ENCODE peak calls at places on chromosomes 7 and 10, in eight cellular contexts. One of them, this sample, is unnamed.

GRCh38 chr10:74683621-74684114 is 142.7 kb upstream of the KAT6B start:
- DNase-seq in SK-MEL-5: no peak
- DNase-seq in T-helper 1 cell: no peak
- DNase-seq in IMR-90: peak; percentile 10
- DNase-seq in activated CD8-positive, alpha-beta memory T cell treated with anti-CD3 and anti-CD28 coated beads for 24 hours: no peak
- DNase-seq in astrocyte of the spinal cord: no peak
- DNase-seq in HL-60: no peak
- DNase-seq in stimulated activated CD4-positive, alpha-beta T cell treated with anti-CD3 and anti-CD28 coated beads, Interleukin-4, amount 100 ng/mL, for 24 hours: no peak
- DNase-seq in this sample: no peak

GRCh38 chr10:42769653-42770052 is 12.9 kb upstream of the BMS1 start:
- DNase-seq in SK-MEL-5: peak; percentile 45
- DNase-seq in T-helper 1 cell: no peak
- DNase-seq in IMR-90: no peak
- DNase-seq in activated CD8-positive, alpha-beta memory T cell treated with anti-CD3 and anti-CD28 coated beads for 24 hours: no peak
- DNase-seq in astrocyte of the spinal cord: no peak
- DNase-seq in HL-60: no peak
- DNase-seq in stimulated activated CD4-positive, alpha-beta T cell treated with anti-CD3 and anti-CD28 coated beads, Interleukin-4, amount 100 ng/mL, for 24 hours: no peak
- DNase-seq in this sample: no peak

GRCh38 chr10:103145860-103146466 is 47.1 kb downstream of the NT5C2 start:
- DNase-seq in SK-MEL-5: peak; percentile 11
- DNase-seq in T-helper 1 cell: no peak
- DNase-seq in IMR-90: peak; percentile 92
- DNase-seq in activated CD8-positive, alpha-beta memory T cell treated with anti-CD3 and anti-CD28 coated beads for 24 hours: no peak
- DNase-seq in astrocyte of the spinal cord: peak; percentile 83
- DNase-seq in HL-60: no peak
- DNase-seq in stimulated activated CD4-positive, alpha-beta T cell treated with anti-CD3 and anti-CD28 coated beads, Interleukin-4, amount 100 ng/mL, for 24 hours: no peak
- DNase-seq in this sample: peak; percentile 63

GRCh38 chr7:50335230-50335794 is 30.8 kb downstream of the IKZF1 start:
- DNase-seq in SK-MEL-5: no peak
- DNase-seq in T-helper 1 cell: no peak
- DNase-seq in IMR-90: no peak
- DNase-seq in activated CD8-positive, alpha-beta memory T cell treated with anti-CD3 and anti-CD28 coated beads for 24 hours: no peak
- DNase-seq in astrocyte of the spinal cord: no peak
- DNase-seq in HL-60: no peak
- DNase-seq in stimulated activated CD4-positive, alpha-beta T cell treated with anti-CD3 and anti-CD28 coated beads, Interleukin-4, amount 100 ng/mL, for 24 hours: no peak
- DNase-seq in this sample: no peak

GRCh38 chr10:63553031-63553430 is 31.8 kb downstream of the REEP3 start:
- DNase-seq in SK-MEL-5: no peak
- DNase-seq in T-helper 1 cell: no peak
- DNase-seq in IMR-90: peak; percentile 74
- DNase-seq in activated CD8-positive, alpha-beta memory T cell treated with anti-CD3 and anti-CD28 coated beads for 24 hours: no peak
- DNase-seq in astrocyte of the spinal cord: peak; percentile 81
- DNase-seq in HL-60: no peak
- DNase-seq in stimulated activated CD4-positive, alpha-beta T cell treated with anti-CD3 and anti-CD28 coated beads, Interleukin-4, amount 100 ng/mL, for 24 hours: no peak
- DNase-seq in this sample: no peak

GRCh38 chr10:31929260-31929985 is 792 bp upstream of the ARHGAP12 start:
- DNase-seq in SK-MEL-5: peak; percentile 53
- DNase-seq in T-helper 1 cell: peak; percentile 9
- DNase-seq in IMR-90: no peak
- DNase-seq in activated CD8-positive, alpha-beta memory T cell treated with anti-CD3 and anti-CD28 coated beads for 24 hours: peak; percentile 73
- DNase-seq in astrocyte of the spinal cord: peak; percentile 32
- DNase-seq in HL-60: peak; percentile 10
- DNase-seq in stimulated activated CD4-positive, alpha-beta T cell treated with anti-CD3 and anti-CD28 coated beads, Interleukin-4, amount 100 ng/mL, for 24 hours: peak; percentile 8
- DNase-seq in this sample: peak; percentile 38

GRCh38 chr7:6709808-6710207 is 3.1 kb upstream of the ZNF12 start:
- DNase-seq in SK-MEL-5: peak; percentile 25
- DNase-seq in T-helper 1 cell: no peak
- DNase-seq in IMR-90: no peak
- DNase-seq in activated CD8-positive, alpha-beta memory T cell treated with anti-CD3 and anti-CD28 coated beads for 24 hours: peak; percentile 52
- DNase-seq in astrocyte of the spinal cord: no peak
- DNase-seq in HL-60: no peak
- DNase-seq in stimulated activated CD4-positive, alpha-beta T cell treated with anti-CD3 and anti-CD28 coated beads, Interleukin-4, amount 100 ng/mL, for 24 hours: peak; percentile 8
- DNase-seq in this sample: peak; percentile 28

GRCh38 chr7:99267530-99268360 is 4.9 kb upstream of the MYH16 start:
- DNase-seq in SK-MEL-5: peak; percentile 99
- DNase-seq in T-helper 1 cell: no peak
- DNase-seq in IMR-90: peak; percentile 94
- DNase-seq in activated CD8-positive, alpha-beta memory T cell treated with anti-CD3 and anti-CD28 coated beads for 24 hours: no peak
- DNase-seq in astrocyte of the spinal cord: peak; percentile 86
- DNase-seq in HL-60: no peak
- DNase-seq in stimulated activated CD4-positive, alpha-beta T cell treated with anti-CD3 and anti-CD28 coated beads, Interleukin-4, amount 100 ng/mL, for 24 hours: no peak
- DNase-seq in this sample: no peak

GRCh38 chr7:45889367-45890067 is 1.2 kb downstream of the IGFBP1 start:
- DNase-seq in SK-MEL-5: no peak
- DNase-seq in T-helper 1 cell: no peak
- DNase-seq in IMR-90: no peak
- DNase-seq in activated CD8-positive, alpha-beta memory T cell treated with anti-CD3 and anti-CD28 coated beads for 24 hours: no peak
- DNase-seq in astrocyte of the spinal cord: peak; percentile 22
- DNase-seq in HL-60: no peak
- DNase-seq in stimulated activated CD4-positive, alpha-beta T cell treated with anti-CD3 and anti-CD28 coated beads, Interleukin-4, amount 100 ng/mL, for 24 hours: no peak
- DNase-seq in this sample: no peak

GRCh38 chr7:24825931-24826661 is 68.8 kb upstream of the GSDME start:
- DNase-seq in SK-MEL-5: peak; percentile 100
- DNase-seq in T-helper 1 cell: no peak
- DNase-seq in IMR-90: peak; percentile 63
- DNase-seq in activated CD8-positive, alpha-beta memory T cell treated with anti-CD3 and anti-CD28 coated beads for 24 hours: peak; percentile 61
- DNase-seq in astrocyte of the spinal cord: peak; percentile 84
- DNase-seq in HL-60: no peak
- DNase-seq in stimulated activated CD4-positive, alpha-beta T cell treated with anti-CD3 and anti-CD28 coated beads, Interleukin-4, amount 100 ng/mL, for 24 hours: no peak
- DNase-seq in this sample: no peak

GRCh38 chr7:133134810-133135209 is 52.9 kb upstream of the CHCHD3 start:
- DNase-seq in SK-MEL-5: no peak
- DNase-seq in T-helper 1 cell: no peak
- DNase-seq in IMR-90: no peak
- DNase-seq in activated CD8-positive, alpha-beta memory T cell treated with anti-CD3 and anti-CD28 coated beads for 24 hours: no peak
- DNase-seq in astrocyte of the spinal cord: no peak
- DNase-seq in HL-60: no peak
- DNase-seq in stimulated activated CD4-positive, alpha-beta T cell treated with anti-CD3 and anti-CD28 coated beads, Interleukin-4, amount 100 ng/mL, for 24 hours: no peak
- DNase-seq in this sample: no peak

GRCh38 chr10:109205929-109206585 is 717.3 kb downstream of the XPNPEP1 start:
- DNase-seq in SK-MEL-5: peak; percentile 63
- DNase-seq in T-helper 1 cell: no peak
- DNase-seq in IMR-90: peak; percentile 93
- DNase-seq in activated CD8-positive, alpha-beta memory T cell treated with anti-CD3 and anti-CD28 coated beads for 24 hours: no peak
- DNase-seq in astrocyte of the spinal cord: peak; percentile 78
- DNase-seq in HL-60: no peak
- DNase-seq in stimulated activated CD4-positive, alpha-beta T cell treated with anti-CD3 and anti-CD28 coated beads, Interleukin-4, amount 100 ng/mL, for 24 hours: no peak
- DNase-seq in this sample: peak; percentile 82

GRCh38 chr7:2774935-2775334 is 69.2 kb downstream of the GNA12 start:
- DNase-seq in SK-MEL-5: no peak
- DNase-seq in T-helper 1 cell: no peak
- DNase-seq in IMR-90: no peak
- DNase-seq in activated CD8-positive, alpha-beta memory T cell treated with anti-CD3 and anti-CD28 coated beads for 24 hours: no peak
- DNase-seq in astrocyte of the spinal cord: no peak
- DNase-seq in HL-60: no peak
- DNase-seq in stimulated activated CD4-positive, alpha-beta T cell treated with anti-CD3 and anti-CD28 coated beads, Interleukin-4, amount 100 ng/mL, for 24 hours: no peak
- DNase-seq in this sample: no peak

GRCh38 chr10:119209050-119209735 is 1.8 kb downstream of the GRK5 start:
- DNase-seq in SK-MEL-5: peak; percentile 60
- DNase-seq in T-helper 1 cell: no peak
- DNase-seq in IMR-90: peak; percentile 80
- DNase-seq in activated CD8-positive, alpha-beta memory T cell treated with anti-CD3 and anti-CD28 coated beads for 24 hours: peak; percentile 79
- DNase-seq in astrocyte of the spinal cord: peak; percentile 69
- DNase-seq in HL-60: peak; percentile 42
- DNase-seq in stimulated activated CD4-positive, alpha-beta T cell treated with anti-CD3 and anti-CD28 coated beads, Interleukin-4, amount 100 ng/mL, for 24 hours: peak; percentile 78
- DNase-seq in this sample: peak; percentile 89

GRCh38 chr7:155190608-155191536 is 106.8 kb upstream of the INSIG1 start:
- DNase-seq in SK-MEL-5: peak; percentile 38
- DNase-seq in T-helper 1 cell: no peak
- DNase-seq in IMR-90: no peak
- DNase-seq in activated CD8-positive, alpha-beta memory T cell treated with anti-CD3 and anti-CD28 coated beads for 24 hours: peak; percentile 92
- DNase-seq in astrocyte of the spinal cord: no peak
- DNase-seq in HL-60: peak; percentile 23
- DNase-seq in stimulated activated CD4-positive, alpha-beta T cell treated with anti-CD3 and anti-CD28 coated beads, Interleukin-4, amount 100 ng/mL, for 24 hours: peak; percentile 71
- DNase-seq in this sample: peak; percentile 49

GRCh38 chr7:31029674-31030073 is 22.4 kb upstream of the ADCYAP1R1 start:
- DNase-seq in SK-MEL-5: no peak
- DNase-seq in T-helper 1 cell: no peak
- DNase-seq in IMR-90: no peak
- DNase-seq in activated CD8-positive, alpha-beta memory T cell treated with anti-CD3 and anti-CD28 coated beads for 24 hours: no peak
- DNase-seq in astrocyte of the spinal cord: no peak
- DNase-seq in HL-60: no peak
- DNase-seq in stimulated activated CD4-positive, alpha-beta T cell treated with anti-CD3 and anti-CD28 coated beads, Interleukin-4, amount 100 ng/mL, for 24 hours: no peak
- DNase-seq in this sample: no peak

GRCh38 chr7:77457779-77458178 is 41.6 kb upstream of the GSAP start:
- DNase-seq in SK-MEL-5: no peak
- DNase-seq in T-helper 1 cell: no peak
- DNase-seq in IMR-90: no peak
- DNase-seq in activated CD8-positive, alpha-beta memory T cell treated with anti-CD3 and anti-CD28 coated beads for 24 hours: no peak
- DNase-seq in astrocyte of the spinal cord: no peak
- DNase-seq in HL-60: no peak
- DNase-seq in stimulated activated CD4-positive, alpha-beta T cell treated with anti-CD3 and anti-CD28 coated beads, Interleukin-4, amount 100 ng/mL, for 24 hours: no peak
- DNase-seq in this sample: no peak

GRCh38 chr7:139916717-139917395 is 87.8 kb downstream of the TBXAS1 start:
- DNase-seq in SK-MEL-5: no peak
- DNase-seq in T-helper 1 cell: no peak
- DNase-seq in IMR-90: no peak
- DNase-seq in activated CD8-positive, alpha-beta memory T cell treated with anti-CD3 and anti-CD28 coated beads for 24 hours: peak; percentile 69
- DNase-seq in astrocyte of the spinal cord: no peak
- DNase-seq in HL-60: no peak
- DNase-seq in stimulated activated CD4-positive, alpha-beta T cell treated with anti-CD3 and anti-CD28 coated beads, Interleukin-4, amount 100 ng/mL, for 24 hours: no peak
- DNase-seq in this sample: no peak

GRCh38 chr10:30422981-30423654 is 10.9 kb upstream of the MAP3K8 start:
- DNase-seq in SK-MEL-5: no peak
- DNase-seq in T-helper 1 cell: no peak
- DNase-seq in IMR-90: peak; percentile 86
- DNase-seq in activated CD8-positive, alpha-beta memory T cell treated with anti-CD3 and anti-CD28 coated beads for 24 hours: no peak
- DNase-seq in astrocyte of the spinal cord: peak; percentile 56
- DNase-seq in HL-60: peak; percentile 94
- DNase-seq in stimulated activated CD4-positive, alpha-beta T cell treated with anti-CD3 and anti-CD28 coated beads, Interleukin-4, amount 100 ng/mL, for 24 hours: no peak
- DNase-seq in this sample: peak; percentile 55

GRCh38 chr10:110534571-110534970 is 32.9 kb upstream of the SMC3 start:
- DNase-seq in SK-MEL-5: no peak
- DNase-seq in T-helper 1 cell: no peak
- DNase-seq in IMR-90: no peak
- DNase-seq in activated CD8-positive, alpha-beta memory T cell treated with anti-CD3 and anti-CD28 coated beads for 24 hours: peak; percentile 53
- DNase-seq in astrocyte of the spinal cord: no peak
- DNase-seq in HL-60: no peak
- DNase-seq in stimulated activated CD4-positive, alpha-beta T cell treated with anti-CD3 and anti-CD28 coated beads, Interleukin-4, amount 100 ng/mL, for 24 hours: no peak
- DNase-seq in this sample: peak; percentile 52

GRCh38 chr7:132377043-132377442 is 199.2 kb downstream of the PLXNA4 start:
- DNase-seq in SK-MEL-5: no peak
- DNase-seq in T-helper 1 cell: no peak
- DNase-seq in IMR-90: no peak
- DNase-seq in activated CD8-positive, alpha-beta memory T cell treated with anti-CD3 and anti-CD28 coated beads for 24 hours: no peak
- DNase-seq in astrocyte of the spinal cord: no peak
- DNase-seq in HL-60: no peak
- DNase-seq in stimulated activated CD4-positive, alpha-beta T cell treated with anti-CD3 and anti-CD28 coated beads, Interleukin-4, amount 100 ng/mL, for 24 hours: no peak
- DNase-seq in this sample: no peak

GRCh38 chr7:2939193-2939885 is 95.2 kb upstream of the GNA12 start:
- DNase-seq in SK-MEL-5: no peak
- DNase-seq in T-helper 1 cell: no peak
- DNase-seq in IMR-90: peak; percentile 9
- DNase-seq in activated CD8-positive, alpha-beta memory T cell treated with anti-CD3 and anti-CD28 coated beads for 24 hours: peak; percentile 42
- DNase-seq in astrocyte of the spinal cord: no peak
- DNase-seq in HL-60: peak; percentile 30
- DNase-seq in stimulated activated CD4-positive, alpha-beta T cell treated with anti-CD3 and anti-CD28 coated beads, Interleukin-4, amount 100 ng/mL, for 24 hours: no peak
- DNase-seq in this sample: no peak